ENCODE peak calls at places on chromosomes 4 and X, in ten cellular contexts. Y is tibial nerve, I is uterus, V is ovary, X is body of pancreas, E is adrenal gland, M is sigmoid colon, D is A549, R is esophagus squamous epithelium, A is right lobe of liver. K is an unnamed sample.

GRCh38 chr4:62522273-62522672 is 1322.1 kb downstream of the ADGRL3 start:
- DNase-seq in X (no peak), A (no peak), D (no peak), V (no peak), E (no peak), R (no peak), Y (no peak), M (no peak), I (no peak), K (no peak)

GRCh38 chrX:150360331-150360730 is 2.8 kb upstream of the MAMLD1 start:
- DNase-seq in A (no peak), E (no peak), X (no peak), Y (no peak), I (no peak), M (no peak), D (no peak), V (no peak), R (no peak), K (no peak)

GRCh38 chrX:69109706-69110635 is 55.3 kb downstream of the PJA1 start:
- DNase-seq in D (peak), V (no peak), M (no peak), X (no peak), Y (peak), I (peak), A (no peak), E (no peak), R (no peak), K (no peak)

GRCh38 chr4:139532951-139533350 is 23.1 kb downstream of the SETD7 start:
- DNase-seq in R (no peak), M (no peak), I (no peak), D (no peak), Y (no peak), E (no peak), V (no peak), A (no peak), X (no peak), K (no peak)

GRCh38 chrX:28697732-28698131 is 110.5 kb downstream of the IL1RAPL1 start:
- DNase-seq in A (no peak), V (no peak), D (no peak), X (no peak), M (no peak), Y (no peak), E (no peak), I (no peak), R (no peak), K (no peak)

GRCh38 chrX:49129427-49129826 is 5.9 kb upstream of the GPKOW start:
- DNase-seq in E (no peak), Y (no peak), X (no peak), D (no peak), M (no peak), I (no peak), V (no peak), R (no peak), A (no peak), K (no peak)

GRCh38 chr4:57151481-57151880 is 41.3 kb upstream of the IGFBP7 start:
- DNase-seq in M (no peak), X (no peak), V (no peak), E (no peak), D (no peak), R (no peak), A (no peak), Y (no peak), I (no peak), K (no peak)

GRCh38 chr4:14110407-14110806 is 482.9 kb upstream of the BOD1L1 start:
- DNase-seq in D (no peak), I (no peak), E (no peak), A (no peak), X (no peak), M (no peak), Y (no peak), V (no peak), R (no peak), K (no peak)

GRCh38 chr4:104592894-104593470 is 98.3 kb upstream of the CXXC4 start:
- DNase-seq in I (no peak), V (no peak), A (no peak), M (no peak), X (no peak), D (no peak), Y (no peak), R (no peak), E (no peak), K (no peak)

GRCh38 chr4:14632041-14632440 is 370.2 kb upstream of the CPEB2 start:
- DNase-seq in X (no peak), A (no peak), D (no peak), E (no peak), Y (no peak), M (no peak), V (no peak), R (no peak), I (no peak), K (no peak)

GRCh38 chr4:26458104-26458503 is 32.2 kb downstream of the CCKAR start:
- DNase-seq in R (no peak), D (no peak), M (no peak), E (no peak), V (no peak), Y (no peak), X (no peak), I (no peak), A (no peak), K (no peak)

GRCh38 chr4:146134761-146135160 is 40.8 kb upstream of the LSM6 start:
- DNase-seq in M (no peak), V (no peak), Y (peak), E (no peak), I (no peak), D (no peak), A (peak), R (no peak), X (no peak), K (no peak)

GRCh38 chr4:140693577-140693976 is 62.6 kb downstream of the TBC1D9 start:
- DNase-seq in X (no peak), M (no peak), R (no peak), D (no peak), I (no peak), E (no peak), V (no peak), Y (no peak), A (no peak), K (no peak)

GRCh38 chr4:5399790-5400421 is 308.5 kb downstream of the EVC2 start:
- DNase-seq in A (no peak), D (peak), Y (no peak), E (no peak), I (no peak), R (no peak), M (no peak), V (no peak), X (no peak), K (peak)

GRCh38 chr4:154622598-154622997 is 10.1 kb upstream of the FGG start:
- DNase-seq in V (no peak), X (peak), Y (peak), E (no peak), D (peak), R (no peak), M (no peak), A (no peak), I (no peak), K (peak)

GRCh38 chr4:184419976-184420375 is 54.4 kb downstream of the IRF2 start:
- DNase-seq in D (no peak), V (no peak), R (no peak), I (no peak), E (no peak), Y (no peak), M (no peak), A (no peak), X (no peak), K (no peak)

GRCh38 chr4:184415071-184415470 is 59.3 kb downstream of the IRF2 start:
- DNase-seq in D (no peak), X (no peak), E (no peak), M (no peak), R (no peak), I (no peak), V (no peak), Y (no peak), A (no peak), K (no peak)

GRCh38 chr4:184417802-184418511 is 56.4 kb downstream of the IRF2 start:
- DNase-seq in D (peak), X (no peak), E (no peak), M (no peak), I (no peak), A (no peak), R (no peak), V (no peak), Y (no peak), K (peak)

GRCh38 chr4:184420402-184420801 is 53.9 kb downstream of the IRF2 start:
- DNase-seq in M (no peak), Y (no peak), I (no peak), A (no peak), R (no peak), D (no peak), E (no peak), V (no peak), X (no peak), K (no peak)

GRCh38 chr4:184416913-184417734 is 57.2 kb downstream of the IRF2 start:
- DNase-seq in D (no peak), A (no peak), E (no peak), X (no peak), R (no peak), I (no peak), Y (no peak), V (no peak), M (no peak), K (peak)
- TF ChIP-seq POLR2A in D (no peak), A (no peak), E (no peak), X (no peak), R (no peak), I (no peak), Y (no peak), V (no peak), M (no peak), K (no peak)

DNA sequence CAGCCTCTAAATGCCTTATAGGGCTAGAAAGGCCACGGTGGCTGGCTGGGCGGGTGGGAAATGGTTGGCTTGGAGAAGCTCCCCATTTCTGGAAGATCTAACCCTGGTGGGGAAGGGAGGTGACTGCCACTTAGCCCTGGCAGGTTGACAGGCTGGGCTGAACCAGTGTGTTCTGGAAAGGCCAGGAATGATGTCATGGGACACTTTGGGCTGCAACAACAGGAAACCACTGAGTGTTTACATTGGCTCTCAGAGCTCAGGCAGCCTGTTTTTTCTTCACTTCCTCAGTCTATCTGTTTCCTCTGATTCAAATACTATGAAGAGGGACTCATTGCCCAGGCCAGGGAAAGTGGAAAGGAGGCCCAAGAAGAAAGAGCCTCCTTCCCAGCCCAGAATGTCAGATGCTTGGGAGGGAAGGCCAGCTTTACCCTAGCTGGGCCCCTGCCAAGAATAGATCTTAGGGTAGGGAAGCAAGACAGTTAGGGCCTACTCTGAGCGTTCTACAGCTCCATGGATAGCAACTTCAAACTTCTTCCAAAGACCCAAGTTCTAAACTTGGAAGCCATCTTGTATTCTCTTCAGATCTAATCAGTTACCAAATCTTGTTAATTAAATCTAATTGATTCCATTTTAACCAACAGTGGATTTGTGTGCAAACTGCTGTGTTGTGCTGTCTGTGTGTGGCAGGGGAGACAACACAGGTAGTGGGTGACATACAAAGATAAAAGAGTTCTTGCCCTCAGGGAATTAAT is 65.7 kb upstream of the MSN start:
- DNase-seq in D (no peak), E (peak), M (peak), R (peak), Y (peak), V (peak), X (peak), A (peak), I (peak), K (no peak)
- TF ChIP-seq POLR2A in D (no peak), E (no peak), M (no peak), R (no peak), Y (peak), V (no peak), X (no peak), A (peak), I (no peak), K (no peak)

GRCh38 chr4:98260579-98261290 is 449 bp upstream of the RAP1GDS1 start:
- DNase-seq in Y (peak), V (peak), A (peak), I (peak), X (peak), R (peak), D (peak), M (peak), E (peak), K (peak)
- TF ChIP-seq POLR2A in Y (peak), V (peak), A (peak), I (peak), X (peak), R (peak), D (peak), M (peak), E (peak), K (peak)

GRCh38 chr4:176193898-176194297 is 1.5 kb downstream of the SPATA4 start:
- DNase-seq in Y (no peak), X (no peak), M (no peak), E (no peak), R (no peak), D (no peak), I (no peak), V (no peak), A (no peak), K (no peak)

GRCh38 chr4:176198316-176198903 is 3.0 kb upstream of the SPATA4 start:
- DNase-seq in X (no peak), I (no peak), E (no peak), R (no peak), M (peak), Y (no peak), V (no peak), D (no peak), A (no peak), K (no peak)

GRCh38 chr4:176191974-176192373 is 3.4 kb downstream of the SPATA4 start:
- DNase-seq in D (no peak), M (no peak), E (no peak), V (no peak), X (no peak), I (no peak), R (no peak), A (no peak), Y (no peak), K (no peak)

GRCh38 chr4:176193126-176193525 is 2.3 kb downstream of the SPATA4 start:
- DNase-seq in Y (no peak), E (no peak), A (no peak), X (no peak), M (no peak), I (no peak), R (no peak), V (no peak), D (no peak), K (no peak)

DNA sequence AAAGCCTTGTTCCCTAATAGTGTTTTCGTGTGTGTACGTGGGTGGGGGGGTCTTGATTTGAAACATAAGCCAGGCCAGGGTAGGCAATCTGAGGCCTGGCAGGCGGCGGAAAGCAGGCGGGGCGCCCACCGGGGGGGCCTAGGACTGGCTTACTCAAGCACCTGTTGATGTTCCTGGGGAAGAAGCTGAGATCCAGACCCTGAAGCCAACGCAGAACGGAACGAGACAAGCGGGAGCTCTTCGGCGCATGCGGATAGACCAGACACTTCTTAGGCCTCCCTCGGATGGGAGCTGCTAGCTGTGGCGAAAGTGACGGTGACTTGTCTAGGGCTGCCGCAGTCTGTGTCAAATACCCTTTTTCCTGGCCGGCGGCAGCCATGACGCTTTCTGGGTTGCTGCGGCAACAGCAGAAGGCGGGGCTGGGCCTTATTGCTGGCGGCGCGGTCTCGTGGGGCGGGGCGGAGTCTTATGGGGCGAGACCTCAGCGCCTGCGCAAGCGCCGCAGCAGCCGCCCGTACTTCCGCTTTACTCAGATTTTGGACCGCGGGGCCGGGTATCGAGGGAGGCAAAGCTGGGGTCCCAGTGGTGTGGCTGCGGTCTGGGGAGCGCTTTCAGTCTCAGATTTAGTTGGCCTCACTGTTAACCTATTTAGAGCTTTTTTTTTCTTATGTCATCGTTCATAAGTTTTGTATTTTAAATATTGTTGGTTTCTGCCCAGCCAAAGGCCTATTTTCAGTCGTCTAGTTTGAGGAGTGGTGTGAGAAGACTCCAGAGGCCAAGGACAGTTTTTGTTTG is at the start of gene SPATA4:
- DNase-seq in Y (peak), M (peak), E (peak), V (peak), D (peak), X (peak), R (peak), A (peak), I (peak), K (peak)
- TF ChIP-seq POLR2A in Y (peak), M (peak), E (no peak), V (no peak), D (peak), X (no peak), R (no peak), A (peak), I (peak), K (peak)

DNA sequence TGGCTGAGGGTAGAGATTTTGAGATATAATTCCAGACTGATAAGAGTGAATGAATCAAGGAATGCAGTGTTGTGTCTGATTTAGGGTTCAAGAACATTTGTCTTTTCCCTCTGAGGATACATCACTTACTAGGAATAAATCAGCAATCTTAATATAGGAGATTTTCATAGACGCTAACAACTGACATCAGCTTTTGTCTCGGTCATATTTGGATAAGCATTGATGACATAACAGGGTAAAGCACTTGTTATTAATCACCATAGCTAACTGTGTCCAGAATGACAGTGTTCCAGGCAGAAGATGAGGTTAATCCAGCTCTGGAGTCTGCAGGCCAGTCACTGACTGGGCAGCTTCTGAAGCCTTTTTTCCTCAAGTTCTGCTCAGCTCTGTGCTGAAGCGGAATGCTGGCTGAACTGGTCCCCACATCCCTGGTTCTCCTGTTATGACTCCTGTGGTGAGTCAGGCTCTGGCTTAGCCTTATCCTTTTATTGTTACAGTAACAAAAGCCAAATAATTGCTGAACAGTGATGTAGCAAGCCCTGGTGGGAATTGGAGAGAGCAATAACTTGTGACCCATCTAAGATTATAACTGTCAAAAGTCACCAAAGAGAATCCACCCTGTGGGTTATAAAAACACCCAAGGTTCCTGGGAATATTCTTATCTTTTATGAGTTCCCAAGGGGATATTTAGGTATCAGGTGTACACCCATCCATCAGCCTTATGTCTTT is 41.8 kb downstream of the FNIP2 start:
- DNase-seq in V (peak), X (peak), D (no peak), A (no peak), E (peak), Y (peak), R (no peak), M (peak), I (peak), K (peak)
- TF ChIP-seq POLR2A in V (no peak), X (no peak), D (no peak), A (peak), E (no peak), Y (no peak), R (no peak), M (no peak), I (no peak), K (no peak)